ENCODE peak calls at places on chromosomes 7 and 10, in eight cellular contexts. C is heart right ventricle; F is cardiac muscle cell; J is left ventricle myocardium inferior; O is neural progenitor cell; K is heart left ventricle; P is CD4-positive, CD25-positive, alpha-beta regulatory T cell; M is psoas muscle. X is an unnamed sample. For H3K4me1, the result is how much of the 10 kb centered on the place peaks cover.

GRCh38 chr7:77537595-77538185 is 595 bp downstream of the PTPN12 start:
- DNase-seq in C (peak), F (peak), J (peak), O (peak), K (peak), P (peak), M (no peak), X (peak)

GRCh38 chr10:30821269-30821993 is 191.9 kb upstream of the LYZL2 start:
- DNase-seq in C (no peak), F (peak), J (no peak), O (no peak), K (no peak), P (no peak), M (no peak), X (no peak)

GRCh38 chr7:127620406-127621233 is 2.7 kb upstream of the PAX4 start:
- DNase-seq in C (no peak), F (no peak), J (no peak), O (peak), K (no peak), P (no peak), M (no peak), X (no peak)

GRCh38 chr10:70367195-70367796 is 15.1 kb downstream of the LRRC20 start:
- DNase-seq in C (no peak), F (no peak), J (no peak), O (no peak), K (no peak), P (no peak), M (no peak), X (no peak)

GRCh38 chr10:34520510-34520909 is 294.6 kb downstream of the PARD3 start:
- DNase-seq in C (no peak), F (no peak), J (no peak), O (no peak), K (no peak), P (no peak), M (no peak), X (no peak)

GRCh38 chr10:132415956-132416355 is 19.0 kb downstream of the PWWP2B start:
- DNase-seq in C (peak), F (no peak), J (no peak), O (no peak), K (no peak), P (no peak), M (no peak), X (peak)

GRCh38 chr10:99534939-99535763 is 2.4 kb downstream of the NKX2-3 start:
- DNase-seq in C (no peak), F (peak), J (no peak), O (peak), K (no peak), P (no peak), M (no peak), X (peak)

GRCh38 chr10:60238408-60239100 is 151.1 kb downstream of the ANK3 start:
- DNase-seq in C (no peak), F (peak), J (no peak), O (peak), K (peak), P (no peak), M (no peak), X (no peak)

GRCh38 chr10:130190065-130190736 is 54.0 kb downstream of the GLRX3 start:
- DNase-seq in C (peak), F (peak), J (peak), O (peak), K (peak), P (peak), M (peak), X (peak)

GRCh38 chr7:84477786-84478405 is 283.3 kb upstream of the SEMA3A start:
- DNase-seq in C (no peak), F (no peak), J (no peak), O (no peak), K (no peak), P (no peak), M (no peak), X (no peak)

GRCh38 chr10:69247313-69247710 is 27.2 kb downstream of the HKDC1 start:
- DNase-seq in C (no peak), F (no peak), J (no peak), O (no peak), K (no peak), P (no peak), M (no peak), X (no peak)

GRCh38 chr10:71060636-71061426 is 151.5 kb upstream of the UNC5B start:
- DNase-seq in C (no peak), F (no peak), J (no peak), O (peak), K (no peak), P (no peak), M (no peak), X (no peak)

GRCh38 chr10:113762083-113762482 is 10.6 kb downstream of the PLEKHS1 start:
- DNase-seq in C (no peak), F (no peak), J (no peak), O (no peak), K (no peak), P (no peak), M (no peak), X (no peak)

GRCh38 chr10:75718996-75719395 is 287.6 kb downstream of the LRMDA start:
- DNase-seq in C (no peak), F (no peak), J (no peak), O (no peak), K (no peak), P (no peak), M (no peak), X (no peak)

GRCh38 chr7:67590649-67591048 is 594.0 kb downstream of the TYW1 start:
- DNase-seq in C (no peak), F (no peak), J (no peak), O (no peak), K (no peak), P (no peak), M (no peak), X (no peak)

GRCh38 chr10:23412223-23412622 is 26.7 kb upstream of the OTUD1 start:
- DNase-seq in C (no peak), F (no peak), J (no peak), O (no peak), K (no peak), P (no peak), M (no peak), X (no peak)

GRCh38 chr7:4123823-4124222 is 558.3 kb upstream of the FOXK1 start:
- DNase-seq in C (no peak), F (no peak), J (no peak), O (no peak), K (no peak), P (no peak), M (no peak), X (no peak)

GRCh38 chr10:28997736-28998135 is 291.1 kb upstream of the LYZL1 start:
- DNase-seq in C (no peak), F (no peak), J (no peak), O (no peak), K (no peak), P (no peak), M (no peak), X (peak)

GRCh38 chr7:128904381-128905197 is 5.9 kb downstream of the KCP start:
- DNase-seq in C (no peak), F (peak), J (no peak), O (peak), K (no peak), P (peak), M (no peak), X (no peak)

GRCh38 chr7:36131026-36131425 is 22.0 kb upstream of the EEPD1 start:
- DNase-seq in C (no peak), F (no peak), J (no peak), O (no peak), K (peak), P (no peak), M (no peak), X (no peak)

GRCh38 chr10:73968101-73968515 is 29.8 kb upstream of the VCL start:
- DNase-seq in C (no peak), F (peak), J (no peak), O (no peak), K (no peak), P (no peak), M (no peak), X (no peak)

GRCh38 chr10:86265877-86266259 is 100.7 kb downstream of the GRID1 start:
- DNase-seq in C (no peak), F (no peak), J (no peak), O (no peak), K (no peak), P (no peak), M (no peak), X (no peak)

GRCh38 chr7:102991540-102992214 is 78.9 kb downstream of the LRRC17 start:
- DNase-seq in C (no peak), F (no peak), J (no peak), O (no peak), K (no peak), P (no peak), M (no peak), X (no peak)

GRCh38 chr7:157737151-157738063 is 400.6 kb downstream of the DNAJB6 start:
- DNase-seq in C (no peak), F (no peak), J (no peak), O (peak), K (no peak), P (no peak), M (no peak), X (peak)

GRCh38 chr7:79453558-79454324 is at the start of gene MAGI2:
- DNase-seq in C (peak), F (peak), J (peak), O (peak), K (peak), P (peak), M (peak), X (peak)

GRCh38 chr10:21285742-21286311 is 239.7 kb downstream of the SKIDA1 start:
- DNase-seq in C (no peak), F (no peak), J (no peak), O (no peak), K (no peak), P (no peak), M (no peak), X (no peak)

GRCh38 chr10:124474502-124475070 is 13.0 kb downstream of the LHPP start:
- DNase-seq in C (no peak), F (no peak), J (no peak), O (no peak), K (no peak), P (no peak), M (no peak), X (no peak)

GRCh38 chr10:23417254-23417653 is 21.6 kb upstream of the OTUD1 start:
- DNase-seq in C (no peak), F (no peak), J (no peak), O (no peak), K (no peak), P (no peak), M (no peak), X (no peak)

GRCh38 chr10:12042409-12042796 is 206 bp downstream of the UPF2 start:
- DNase-seq in C (peak), F (peak), J (no peak), O (no peak), K (peak), P (no peak), M (peak), X (no peak)

GRCh38 chr10:37948210-37948609 is 28.2 kb downstream of the ZNF25 start:
- DNase-seq in C (no peak), F (no peak), J (no peak), O (no peak), K (no peak), P (no peak), M (no peak), X (no peak)

GRCh38 chr10:71143170-71143569 is 69.2 kb upstream of the UNC5B start:
- DNase-seq in C (peak), F (peak), J (peak), O (no peak), K (peak), P (no peak), M (no peak), X (no peak)

GRCh38 chr10:14541379-14541778 is 210.7 kb upstream of the FRMD4A start:
- DNase-seq in C (no peak), F (no peak), J (no peak), O (no peak), K (no peak), P (no peak), M (no peak), X (no peak)

GRCh38 chr10:124668517-124669051 is 75.6 kb downstream of the FAM53B start:
- DNase-seq in C (peak), F (no peak), J (no peak), O (no peak), K (no peak), P (no peak), M (peak), X (peak)

GRCh38 chr10:12214763-12215218 is 18.8 kb downstream of the CDC123 start:
- DNase-seq in C (no peak), F (peak), J (no peak), O (peak), K (no peak), P (peak), M (no peak), X (no peak)

GRCh38 chr10:88853155-88853554 is 1.5 kb upstream of the ANKRD22 start:
- DNase-seq in C (no peak), F (no peak), J (no peak), O (no peak), K (no peak), P (no peak), M (no peak), X (no peak)

GRCh38 chr7:39827571-39827970 is 122.5 kb upstream of the CDK13 start:
- DNase-seq in C (no peak), F (no peak), J (no peak), O (no peak), K (no peak), P (no peak), M (no peak), X (no peak)

GRCh38 chr7:80659120-80660055 is 20.9 kb downstream of the CD36 start:
- DNase-seq in C (no peak), F (peak), J (no peak), O (peak), K (no peak), P (no peak), M (no peak), X (no peak)

GRCh38 chr7:138169441-138169851 is 93.2 kb downstream of the AKR1D1 start:
- DNase-seq in C (no peak), F (no peak), J (no peak), O (peak), K (no peak), P (no peak), M (no peak), X (no peak)

GRCh38 chr7:17725761-17726160 is 214.5 kb downstream of the SNX13 start:
- DNase-seq in C (no peak), F (no peak), J (no peak), O (no peak), K (no peak), P (no peak), M (no peak), X (no peak)

GRCh38 chr7:9921326-9921725 is 1052.3 kb upstream of the PHF14 start:
- DNase-seq in C (no peak), F (no peak), J (no peak), O (no peak), K (no peak), P (no peak), M (no peak), X (no peak)

GRCh38 chr10:63431962-63432797 is 33.6 kb downstream of the JMJD1C start:
- DNase-seq in C (no peak), F (no peak), J (no peak), O (no peak), K (no peak), P (no peak), M (no peak), X (no peak)
- H3K27ac ChIP-seq in C (no peak), F (peak), J (peak), O (no peak), K (no peak), P (no peak), M (no peak), X (peak)

DNA sequence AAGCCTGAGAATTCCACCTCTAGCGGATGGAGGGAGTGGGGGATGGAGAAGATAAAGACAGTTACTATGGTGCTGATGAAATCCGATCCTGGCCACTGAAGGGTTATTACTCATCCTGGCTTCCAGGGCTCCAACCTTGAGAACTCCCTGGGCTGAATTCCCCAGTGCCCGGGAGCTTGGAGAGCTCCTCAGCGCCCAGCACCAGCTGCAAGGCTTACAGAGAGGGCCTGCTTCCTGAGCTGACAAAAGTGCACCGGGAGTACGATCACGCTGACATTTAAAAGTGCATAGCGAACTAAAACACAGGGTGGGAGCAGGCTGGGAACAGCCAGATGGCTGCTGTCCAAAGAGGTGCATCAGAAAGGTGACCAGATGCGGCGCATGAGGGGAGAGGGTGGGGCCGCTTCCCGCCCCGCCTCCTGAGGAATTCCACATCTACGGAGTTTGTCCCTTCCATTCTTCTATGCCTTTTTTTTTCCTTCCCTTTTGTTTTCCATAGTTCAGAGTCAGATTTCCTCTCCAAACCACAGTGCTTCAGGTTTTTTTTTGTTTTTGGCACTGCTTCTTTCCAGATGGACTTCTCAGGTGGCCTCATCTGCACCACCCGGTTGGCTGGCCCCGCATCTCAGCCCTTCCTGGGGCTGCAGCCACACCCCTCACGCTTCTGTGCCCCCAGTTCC is 62.3 kb upstream of the MKRN1 start:
- DNase-seq in C (peak), F (peak), J (peak), O (peak), K (peak), P (no peak), M (peak), X (no peak)
- H3K4me1 ChIP-seq in C (under half), F (under half), J (under half), O (under half), K (under half), P (under half), M (under half), X (under half)

GRCh38 chr7:47611045-47611511 is 29.2 kb upstream of the TNS3 start:
- DNase-seq in C (no peak), F (no peak), J (no peak), O (no peak), K (no peak), P (no peak), M (no peak), X (no peak)
- H3K27ac ChIP-seq in C (no peak), F (no peak), J (peak), O (no peak), K (no peak), P (no peak), M (no peak), X (no peak)

DNA sequence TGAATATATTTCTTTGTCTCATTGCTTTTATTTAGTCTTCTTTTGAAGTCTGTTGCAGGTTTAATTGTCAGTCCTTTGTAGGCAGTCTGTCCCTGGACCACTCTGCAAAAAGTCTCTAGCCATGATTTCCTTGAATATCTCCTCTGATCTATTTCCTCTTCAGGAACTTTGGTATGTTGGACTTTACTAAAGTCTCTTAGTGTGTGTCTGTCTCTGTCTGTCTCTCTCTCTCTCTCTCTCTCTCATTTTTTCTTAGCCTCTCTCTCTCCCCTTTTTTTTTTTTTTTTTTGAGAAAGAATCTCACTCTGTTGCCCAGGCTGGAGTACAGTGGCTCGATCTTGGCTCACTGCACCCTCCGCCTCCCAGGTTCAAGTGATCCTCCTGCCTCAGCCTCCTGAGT is 57.5 kb downstream of the ADD3 start:
- DNase-seq in C (no peak), F (no peak), J (no peak), O (no peak), K (no peak), P (no peak), M (no peak), X (no peak)
- H3K4me1 ChIP-seq in C (half or more), F (under half), J (half or more), O (under half), K (half or more), P (half or more), M (under half), X (under half)

GRCh38 chr7:132766660-132767059 is 190.4 kb upstream of the PLXNA4 start:
- DNase-seq in C (no peak), F (no peak), J (no peak), O (no peak), K (no peak), P (no peak), M (no peak), X (no peak)
- H3K27ac ChIP-seq in C (no peak), F (no peak), J (no peak), O (no peak), K (no peak), P (no peak), M (no peak), X (peak)